ENCODE peak calls at places on chromosomes 3 and 15, in five cellular contexts. One of them, this sample, is unnamed.

GRCh38 chr15:101372149-101372577 is 77.1 kb upstream of the SNRPA1 start:
- DNase-seq in kidney: no peak
- DNase-seq in AG10803: peak
- DNase-seq in right atrium auricular region: no peak
- DNase-seq in OCI-LY7: no peak
- DNase-seq in this sample: no peak

GRCh38 chr3:156421534-156421933 is 133.4 kb downstream of the SSR3 start:
- DNase-seq in kidney: no peak
- DNase-seq in AG10803: no peak
- DNase-seq in right atrium auricular region: no peak
- DNase-seq in OCI-LY7: no peak
- DNase-seq in this sample: no peak

GRCh38 chr15:58269455-58270414 is 131.6 kb downstream of the AQP9 start:
- DNase-seq in kidney: no peak
- DNase-seq in AG10803: peak
- DNase-seq in right atrium auricular region: no peak
- DNase-seq in OCI-LY7: peak
- DNase-seq in this sample: peak

GRCh38 chr3:110378481-110378880 is 693.1 kb upstream of the NECTIN3 start:
- DNase-seq in kidney: no peak
- DNase-seq in AG10803: peak
- DNase-seq in right atrium auricular region: no peak
- DNase-seq in OCI-LY7: no peak
- DNase-seq in this sample: no peak

GRCh38 chr15:70111203-70112017 is 13.7 kb upstream of the TLE3 start:
- DNase-seq in kidney: no peak
- DNase-seq in AG10803: peak
- DNase-seq in right atrium auricular region: peak
- DNase-seq in OCI-LY7: peak
- DNase-seq in this sample: no peak

GRCh38 chr3:79808515-79808914 is 40.7 kb upstream of the ROBO1 start:
- DNase-seq in kidney: no peak
- DNase-seq in AG10803: no peak
- DNase-seq in right atrium auricular region: no peak
- DNase-seq in OCI-LY7: no peak
- DNase-seq in this sample: no peak

GRCh38 chr3:37279858-37280257 is 105.5 kb upstream of the LRRFIP2 start:
- DNase-seq in kidney: no peak
- DNase-seq in AG10803: no peak
- DNase-seq in right atrium auricular region: no peak
- DNase-seq in OCI-LY7: no peak
- DNase-seq in this sample: no peak

GRCh38 chr15:92425578-92426225 is 32.0 kb downstream of the ST8SIA2 start:
- DNase-seq in kidney: no peak
- DNase-seq in AG10803: no peak
- DNase-seq in right atrium auricular region: no peak
- DNase-seq in OCI-LY7: no peak
- DNase-seq in this sample: no peak

GRCh38 chr3:139450155-139450554 is 26.2 kb downstream of the RBP2 start:
- DNase-seq in kidney: no peak
- DNase-seq in AG10803: no peak
- DNase-seq in right atrium auricular region: no peak
- DNase-seq in OCI-LY7: no peak
- DNase-seq in this sample: no peak

GRCh38 chr3:32569540-32570425 is 875 bp downstream of the DYNC1LI1 start:
- DNase-seq in kidney: peak
- DNase-seq in AG10803: peak
- DNase-seq in right atrium auricular region: peak
- DNase-seq in OCI-LY7: peak
- DNase-seq in this sample: peak

GRCh38 chr3:187880438-187880837 is 135.2 kb upstream of the BCL6 start:
- DNase-seq in kidney: no peak
- DNase-seq in AG10803: no peak
- DNase-seq in right atrium auricular region: no peak
- DNase-seq in OCI-LY7: no peak
- DNase-seq in this sample: no peak

GRCh38 chr3:36814071-36814717 is 49.8 kb upstream of the DCLK3 start:
- DNase-seq in kidney: no peak
- DNase-seq in AG10803: no peak
- DNase-seq in right atrium auricular region: no peak
- DNase-seq in OCI-LY7: no peak
- DNase-seq in this sample: no peak

GRCh38 chr3:114706591-114707224 is 412.9 kb downstream of the TIGIT start:
- DNase-seq in kidney: no peak
- DNase-seq in AG10803: peak
- DNase-seq in right atrium auricular region: no peak
- DNase-seq in OCI-LY7: no peak
- DNase-seq in this sample: peak

DNA sequence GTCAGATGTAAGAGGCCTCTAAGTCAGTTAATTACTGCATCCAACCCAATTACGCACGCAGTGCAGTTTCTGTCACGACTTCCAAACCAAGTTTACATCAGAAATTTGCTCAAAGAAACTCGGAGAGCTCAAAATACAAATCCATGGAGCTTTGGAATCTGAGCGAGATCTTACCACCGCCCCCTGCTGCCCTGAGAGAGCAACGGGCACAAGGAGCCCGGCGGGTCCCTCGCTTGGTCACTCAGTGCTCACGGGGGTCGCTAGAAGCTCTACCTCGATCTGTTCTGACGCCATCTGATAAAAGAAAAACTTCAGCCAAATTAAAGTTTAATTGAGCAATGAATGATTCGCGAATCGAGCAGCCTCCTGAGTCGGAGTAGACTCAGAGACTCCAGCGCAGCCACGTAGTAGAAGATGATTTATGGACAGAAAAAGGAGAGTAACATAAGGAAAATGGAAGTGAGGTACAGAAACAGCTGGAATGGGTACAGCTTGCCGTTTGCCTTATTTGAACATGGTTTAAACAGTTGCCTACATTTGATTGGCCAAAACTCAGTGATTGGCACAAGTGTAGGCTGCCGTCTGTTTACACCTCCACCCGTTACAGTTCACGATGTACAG is 232.7 kb upstream of the ATP10A start:
- DNase-seq in kidney: no peak
- DNase-seq in AG10803: no peak
- DNase-seq in right atrium auricular region: no peak
- DNase-seq in OCI-LY7: no peak
- DNase-seq in this sample: no peak
- TF ChIP-seq CTCF in kidney: no peak
- TF ChIP-seq CTCF in AG10803: peak
- TF ChIP-seq CTCF in right atrium auricular region: no peak
- TF ChIP-seq CTCF in OCI-LY7: no peak
- TF ChIP-seq CTCF in this sample: no peak

GRCh38 chr3:138329984-138330293 is 288 bp upstream of the NME9 start:
- DNase-seq in kidney: no peak
- DNase-seq in AG10803: no peak
- DNase-seq in right atrium auricular region: no peak
- DNase-seq in OCI-LY7: no peak
- DNase-seq in this sample: no peak

GRCh38 chr3:138328341-138328740 is 1.3 kb downstream of the NME9 start:
- DNase-seq in kidney: no peak
- DNase-seq in AG10803: peak
- DNase-seq in right atrium auricular region: no peak
- DNase-seq in OCI-LY7: peak
- DNase-seq in this sample: no peak

GRCh38 chr3:138329127-138329983 is at the start of gene NME9:
- DNase-seq in kidney: peak
- DNase-seq in AG10803: peak
- DNase-seq in right atrium auricular region: peak
- DNase-seq in OCI-LY7: peak
- DNase-seq in this sample: peak

GRCh38 chr3:138332472-138333073 is 2.9 kb upstream of the NME9 start:
- DNase-seq in kidney: no peak
- DNase-seq in AG10803: peak
- DNase-seq in right atrium auricular region: no peak
- DNase-seq in OCI-LY7: peak
- DNase-seq in this sample: peak

DNA sequence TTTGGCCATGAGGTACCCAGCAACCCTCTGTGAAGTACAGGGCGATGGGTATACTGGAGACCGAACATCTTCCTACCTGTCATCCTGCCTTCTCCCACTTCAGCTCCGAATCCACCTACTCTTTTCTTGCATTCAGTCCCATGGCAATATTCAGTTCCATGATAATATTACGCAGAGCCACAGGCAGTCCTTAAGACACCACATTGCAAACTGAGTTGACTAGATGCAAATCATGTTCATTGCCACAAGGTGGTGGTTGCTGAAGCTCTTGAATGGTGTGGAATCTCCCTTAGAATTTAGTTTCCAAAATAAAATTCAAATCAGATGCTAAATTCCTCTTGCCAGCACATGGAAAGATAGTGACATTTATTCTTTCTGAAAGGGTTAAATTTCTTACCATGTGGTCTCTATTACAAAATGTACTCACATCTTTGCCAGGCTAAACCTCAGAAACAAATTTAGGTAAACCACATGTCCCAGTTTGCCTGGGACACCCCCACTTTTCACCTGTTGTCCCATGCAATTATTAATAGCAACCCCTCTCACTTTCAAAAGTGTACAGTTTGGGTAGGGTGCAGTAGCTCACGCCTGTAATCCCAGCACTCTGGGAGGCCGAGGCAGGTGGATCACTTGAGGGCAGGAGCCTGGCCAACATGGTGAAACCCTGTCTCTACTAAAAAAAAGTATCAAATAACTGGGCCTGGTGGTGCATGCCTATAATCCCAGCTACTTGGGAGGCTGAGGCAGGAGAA is 1.7 kb upstream of the NME9 start:
- DNase-seq in kidney: no peak
- DNase-seq in AG10803: peak
- DNase-seq in right atrium auricular region: no peak
- DNase-seq in OCI-LY7: peak
- DNase-seq in this sample: no peak
- TF ChIP-seq CTCF in kidney: no peak
- TF ChIP-seq CTCF in AG10803: peak
- TF ChIP-seq CTCF in right atrium auricular region: no peak
- TF ChIP-seq CTCF in OCI-LY7: peak
- TF ChIP-seq CTCF in this sample: no peak

GRCh38 chr3:141738636-141739363 is 702 bp downstream of the RNF7 start:
- DNase-seq in kidney: no peak
- DNase-seq in AG10803: peak
- DNase-seq in right atrium auricular region: no peak
- DNase-seq in OCI-LY7: peak
- DNase-seq in this sample: peak
- TF ChIP-seq CTCF in kidney: no peak
- TF ChIP-seq CTCF in AG10803: no peak
- TF ChIP-seq CTCF in right atrium auricular region: no peak
- TF ChIP-seq CTCF in OCI-LY7: no peak
- TF ChIP-seq CTCF in this sample: no peak

DNA sequence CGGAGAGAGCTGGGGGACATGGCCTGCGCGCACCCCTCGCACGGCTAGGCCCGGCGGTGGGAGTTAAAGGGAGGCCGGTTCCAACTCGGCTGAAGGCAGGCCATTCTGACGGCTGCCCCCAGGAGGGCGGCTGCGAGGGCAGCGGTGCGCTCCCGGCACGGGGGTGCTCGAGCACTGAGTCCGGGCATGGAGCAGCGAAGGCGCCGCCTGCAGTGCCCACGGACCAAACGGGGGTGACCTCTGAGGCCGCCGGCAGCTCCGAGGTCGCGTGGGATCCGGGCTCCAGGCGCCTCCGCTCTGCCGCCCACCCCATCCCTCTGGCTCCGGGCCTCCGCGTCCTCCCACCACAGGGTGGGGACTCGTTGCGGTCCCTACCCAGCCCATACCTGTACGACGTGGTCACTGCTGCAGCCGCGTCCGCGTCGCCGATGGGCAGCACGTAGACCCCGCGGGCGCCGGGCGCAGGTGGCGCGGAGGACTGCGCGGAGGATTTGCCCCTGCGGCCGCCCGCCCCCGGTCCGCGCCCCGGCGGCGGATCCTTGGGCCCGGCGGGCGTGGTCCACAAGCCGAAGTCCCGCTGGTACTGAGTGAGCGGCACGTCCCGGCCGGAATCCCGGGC is 507 bp downstream of the MAP6D1 start:
- DNase-seq in kidney: no peak
- DNase-seq in AG10803: no peak
- DNase-seq in right atrium auricular region: no peak
- DNase-seq in OCI-LY7: no peak
- DNase-seq in this sample: peak
- TF ChIP-seq CTCF in kidney: no peak
- TF ChIP-seq CTCF in AG10803: peak
- TF ChIP-seq CTCF in right atrium auricular region: no peak
- TF ChIP-seq CTCF in OCI-LY7: no peak
- TF ChIP-seq CTCF in this sample: no peak

GRCh38 chr3:135497979-135498378 is 467.5 kb upstream of the PPP2R3A start:
- DNase-seq in kidney: no peak
- DNase-seq in AG10803: no peak
- DNase-seq in right atrium auricular region: no peak
- DNase-seq in OCI-LY7: no peak
- DNase-seq in this sample: no peak
- TF ChIP-seq CTCF in kidney: no peak
- TF ChIP-seq CTCF in AG10803: no peak
- TF ChIP-seq CTCF in right atrium auricular region: no peak
- TF ChIP-seq CTCF in OCI-LY7: no peak
- TF ChIP-seq CTCF in this sample: no peak

GRCh38 chr3:104796556-104796955 is 570.2 kb upstream of the ALCAM start:
- DNase-seq in kidney: no peak
- DNase-seq in AG10803: no peak
- DNase-seq in right atrium auricular region: no peak
- DNase-seq in OCI-LY7: no peak
- DNase-seq in this sample: no peak
- TF ChIP-seq CTCF in kidney: no peak
- TF ChIP-seq CTCF in AG10803: no peak
- TF ChIP-seq CTCF in right atrium auricular region: no peak
- TF ChIP-seq CTCF in OCI-LY7: no peak
- TF ChIP-seq CTCF in this sample: no peak

GRCh38 chr3:56347219-56347871 is 120.9 kb downstream of the ERC2 start:
- DNase-seq in kidney: no peak
- DNase-seq in AG10803: no peak
- DNase-seq in right atrium auricular region: no peak
- DNase-seq in OCI-LY7: peak
- DNase-seq in this sample: peak
- TF ChIP-seq CTCF in kidney: peak
- TF ChIP-seq CTCF in AG10803: peak
- TF ChIP-seq CTCF in right atrium auricular region: no peak
- TF ChIP-seq CTCF in OCI-LY7: peak
- TF ChIP-seq CTCF in this sample: peak

DNA sequence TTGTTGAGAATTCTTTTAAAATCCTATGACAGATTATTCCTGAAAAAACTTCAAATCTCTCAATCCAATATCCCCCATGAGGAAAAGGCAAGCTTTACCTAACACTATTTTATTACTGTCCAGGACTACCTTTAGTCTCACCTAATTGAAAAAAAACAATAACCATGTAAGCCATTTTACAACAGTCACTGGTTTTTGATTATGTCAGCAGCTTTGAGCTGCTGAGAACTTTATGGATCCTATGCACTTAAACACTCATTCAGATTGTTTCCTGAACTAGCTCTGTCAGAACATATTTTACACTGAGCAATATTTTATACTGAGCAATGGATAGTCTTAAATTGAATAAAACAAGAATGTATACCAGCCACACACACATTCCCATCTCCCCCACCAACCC is 79.9 kb downstream of the ZBBX start:
- DNase-seq in kidney: no peak
- DNase-seq in AG10803: no peak
- DNase-seq in right atrium auricular region: no peak
- DNase-seq in OCI-LY7: no peak
- DNase-seq in this sample: no peak
- TF ChIP-seq CTCF in kidney: no peak
- TF ChIP-seq CTCF in AG10803: no peak
- TF ChIP-seq CTCF in right atrium auricular region: no peak
- TF ChIP-seq CTCF in OCI-LY7: no peak
- TF ChIP-seq CTCF in this sample: no peak